ENCODE peak calls at places on chromosomes 4 and X, in eight cellular contexts. One of them, this sample, is unnamed.

GRCh38 chr4:175935016-175935661 is 123.1 kb upstream of the GPM6A start:
- DNase-seq in astrocyte of the spinal cord: no peak
- DNase-seq in activated CD4-positive, alpha-beta T cell treated with anti-CD3 and anti-CD28 coated beads, Interleukin-2, amount 50 U/mL, for 48 hours: no peak
- DNase-seq in ELF-1: peak
- DNase-seq in RKO: no peak
- DNase-seq in caudate nucleus: no peak
- DNase-seq in endothelial cell: no peak
- DNase-seq in GM23338: peak
- DNase-seq in this sample: no peak

GRCh38 chrX:53594354-53594753 is 92.2 kb downstream of the HUWE1 start:
- DNase-seq in RKO: no peak
- DNase-seq in endothelial cell: no peak
- DNase-seq in astrocyte of the spinal cord: peak
- DNase-seq in GM23338: no peak
- DNase-seq in caudate nucleus: no peak
- DNase-seq in activated CD4-positive, alpha-beta T cell treated with anti-CD3 and anti-CD28 coated beads, Interleukin-2, amount 50 U/mL, for 48 hours: no peak
- DNase-seq in ELF-1: no peak
- DNase-seq in this sample: no peak

GRCh38 chr4:174686826-174687225 is 142.2 kb downstream of the GLRA3 start:
- DNase-seq in RKO: no peak
- DNase-seq in endothelial cell: no peak
- DNase-seq in astrocyte of the spinal cord: no peak
- DNase-seq in GM23338: no peak
- DNase-seq in caudate nucleus: no peak
- DNase-seq in ELF-1: no peak
- DNase-seq in activated CD4-positive, alpha-beta T cell treated with anti-CD3 and anti-CD28 coated beads, Interleukin-2, amount 50 U/mL, for 48 hours: no peak
- DNase-seq in this sample: no peak

GRCh38 chrX:2325076-2325784 is 175.5 kb downstream of the DHRSX start:
- DNase-seq in ELF-1: peak
- DNase-seq in RKO: no peak
- DNase-seq in activated CD4-positive, alpha-beta T cell treated with anti-CD3 and anti-CD28 coated beads, Interleukin-2, amount 50 U/mL, for 48 hours: peak
- DNase-seq in caudate nucleus: no peak
- DNase-seq in astrocyte of the spinal cord: peak
- DNase-seq in GM23338: no peak
- DNase-seq in endothelial cell: no peak
- DNase-seq in this sample: peak

GRCh38 chr4:68592673-68593072 is 16.6 kb upstream of the UGT2B17 start:
- DNase-seq in RKO: no peak
- DNase-seq in activated CD4-positive, alpha-beta T cell treated with anti-CD3 and anti-CD28 coated beads, Interleukin-2, amount 50 U/mL, for 48 hours: no peak
- DNase-seq in caudate nucleus: no peak
- DNase-seq in GM23338: no peak
- DNase-seq in endothelial cell: no peak
- DNase-seq in astrocyte of the spinal cord: no peak
- DNase-seq in ELF-1: no peak
- DNase-seq in this sample: no peak

GRCh38 chr4:147480891-147481576 is at the start of gene EDNRA:
- DNase-seq in astrocyte of the spinal cord: peak
- DNase-seq in ELF-1: peak
- DNase-seq in RKO: no peak
- DNase-seq in caudate nucleus: no peak
- DNase-seq in endothelial cell: peak
- DNase-seq in activated CD4-positive, alpha-beta T cell treated with anti-CD3 and anti-CD28 coated beads, Interleukin-2, amount 50 U/mL, for 48 hours: no peak
- DNase-seq in GM23338: peak
- DNase-seq in this sample: peak

GRCh38 chrX:20144491-20144890 is 2.9 kb upstream of the EIF1AX start:
- DNase-seq in endothelial cell: no peak
- DNase-seq in caudate nucleus: no peak
- DNase-seq in activated CD4-positive, alpha-beta T cell treated with anti-CD3 and anti-CD28 coated beads, Interleukin-2, amount 50 U/mL, for 48 hours: no peak
- DNase-seq in ELF-1: no peak
- DNase-seq in GM23338: no peak
- DNase-seq in astrocyte of the spinal cord: peak
- DNase-seq in RKO: peak
- DNase-seq in this sample: no peak

GRCh38 chr4:34309356-34309900 is 1934.9 kb downstream of the ARAP2 start:
- DNase-seq in GM23338: no peak
- DNase-seq in ELF-1: no peak
- DNase-seq in caudate nucleus: no peak
- DNase-seq in endothelial cell: no peak
- DNase-seq in activated CD4-positive, alpha-beta T cell treated with anti-CD3 and anti-CD28 coated beads, Interleukin-2, amount 50 U/mL, for 48 hours: no peak
- DNase-seq in RKO: no peak
- DNase-seq in astrocyte of the spinal cord: no peak
- DNase-seq in this sample: no peak

GRCh38 chr4:79673321-79673720 is 265.3 kb upstream of the GK2 start:
- DNase-seq in RKO: no peak
- DNase-seq in GM23338: no peak
- DNase-seq in endothelial cell: no peak
- DNase-seq in ELF-1: no peak
- DNase-seq in activated CD4-positive, alpha-beta T cell treated with anti-CD3 and anti-CD28 coated beads, Interleukin-2, amount 50 U/mL, for 48 hours: no peak
- DNase-seq in astrocyte of the spinal cord: no peak
- DNase-seq in caudate nucleus: no peak
- DNase-seq in this sample: no peak

GRCh38 chr4:12265554-12265953 is 836.9 kb upstream of the HS3ST1 start:
- DNase-seq in endothelial cell: no peak
- DNase-seq in astrocyte of the spinal cord: no peak
- DNase-seq in activated CD4-positive, alpha-beta T cell treated with anti-CD3 and anti-CD28 coated beads, Interleukin-2, amount 50 U/mL, for 48 hours: no peak
- DNase-seq in GM23338: no peak
- DNase-seq in RKO: no peak
- DNase-seq in ELF-1: no peak
- DNase-seq in caudate nucleus: no peak
- DNase-seq in this sample: no peak

GRCh38 chrX:123884809-123885408 is 25.1 kb downstream of the XIAP start:
- DNase-seq in endothelial cell: peak
- DNase-seq in activated CD4-positive, alpha-beta T cell treated with anti-CD3 and anti-CD28 coated beads, Interleukin-2, amount 50 U/mL, for 48 hours: no peak
- DNase-seq in RKO: peak
- DNase-seq in GM23338: peak
- DNase-seq in astrocyte of the spinal cord: peak
- DNase-seq in caudate nucleus: no peak
- DNase-seq in ELF-1: no peak
- DNase-seq in this sample: peak

GRCh38 chr4:123889376-123889945 is 492.9 kb downstream of the SPRY1 start:
- DNase-seq in astrocyte of the spinal cord: peak
- DNase-seq in ELF-1: no peak
- DNase-seq in RKO: no peak
- DNase-seq in caudate nucleus: no peak
- DNase-seq in endothelial cell: no peak
- DNase-seq in activated CD4-positive, alpha-beta T cell treated with anti-CD3 and anti-CD28 coated beads, Interleukin-2, amount 50 U/mL, for 48 hours: no peak
- DNase-seq in GM23338: no peak
- DNase-seq in this sample: no peak

GRCh38 chr4:133624744-133625143 is 475.6 kb downstream of the PCDH10 start:
- DNase-seq in endothelial cell: no peak
- DNase-seq in astrocyte of the spinal cord: peak
- DNase-seq in GM23338: peak
- DNase-seq in activated CD4-positive, alpha-beta T cell treated with anti-CD3 and anti-CD28 coated beads, Interleukin-2, amount 50 U/mL, for 48 hours: no peak
- DNase-seq in ELF-1: peak
- DNase-seq in RKO: no peak
- DNase-seq in caudate nucleus: no peak
- DNase-seq in this sample: peak

GRCh38 chrX:22110729-22111494 is 78.8 kb downstream of the PHEX start:
- DNase-seq in activated CD4-positive, alpha-beta T cell treated with anti-CD3 and anti-CD28 coated beads, Interleukin-2, amount 50 U/mL, for 48 hours: no peak
- DNase-seq in GM23338: no peak
- DNase-seq in astrocyte of the spinal cord: peak
- DNase-seq in endothelial cell: no peak
- DNase-seq in ELF-1: no peak
- DNase-seq in RKO: no peak
- DNase-seq in caudate nucleus: no peak
- DNase-seq in this sample: no peak

GRCh38 chrX:49247916-49248811 is 12.9 kb downstream of the CCDC22 start:
- DNase-seq in endothelial cell: no peak
- DNase-seq in activated CD4-positive, alpha-beta T cell treated with anti-CD3 and anti-CD28 coated beads, Interleukin-2, amount 50 U/mL, for 48 hours: no peak
- DNase-seq in RKO: no peak
- DNase-seq in GM23338: no peak
- DNase-seq in ELF-1: no peak
- DNase-seq in astrocyte of the spinal cord: no peak
- DNase-seq in caudate nucleus: no peak
- DNase-seq in this sample: no peak

GRCh38 chrX:120769576-120770341 is 105.9 kb downstream of the CT47B1 start:
- DNase-seq in GM23338: peak
- DNase-seq in astrocyte of the spinal cord: peak
- DNase-seq in endothelial cell: no peak
- DNase-seq in ELF-1: peak
- DNase-seq in RKO: peak
- DNase-seq in activated CD4-positive, alpha-beta T cell treated with anti-CD3 and anti-CD28 coated beads, Interleukin-2, amount 50 U/mL, for 48 hours: no peak
- DNase-seq in caudate nucleus: no peak
- DNase-seq in this sample: peak

GRCh38 chrX:120262781-120263719 is 12.4 kb downstream of the ZBTB33 start:
- DNase-seq in astrocyte of the spinal cord: no peak
- DNase-seq in endothelial cell: no peak
- DNase-seq in RKO: no peak
- DNase-seq in caudate nucleus: peak
- DNase-seq in ELF-1: peak
- DNase-seq in activated CD4-positive, alpha-beta T cell treated with anti-CD3 and anti-CD28 coated beads, Interleukin-2, amount 50 U/mL, for 48 hours: no peak
- DNase-seq in GM23338: peak
- DNase-seq in this sample: no peak

GRCh38 chr4:2407991-2408342 is 10.5 kb downstream of the ZFYVE28 start:
- DNase-seq in GM23338: no peak
- DNase-seq in activated CD4-positive, alpha-beta T cell treated with anti-CD3 and anti-CD28 coated beads, Interleukin-2, amount 50 U/mL, for 48 hours: no peak
- DNase-seq in RKO: no peak
- DNase-seq in ELF-1: no peak
- DNase-seq in caudate nucleus: no peak
- DNase-seq in endothelial cell: no peak
- DNase-seq in astrocyte of the spinal cord: no peak
- DNase-seq in this sample: no peak

GRCh38 chrX:110853610-110854009 is 58.0 kb upstream of the CHRDL1 start:
- DNase-seq in RKO: peak
- DNase-seq in activated CD4-positive, alpha-beta T cell treated with anti-CD3 and anti-CD28 coated beads, Interleukin-2, amount 50 U/mL, for 48 hours: no peak
- DNase-seq in ELF-1: peak
- DNase-seq in caudate nucleus: no peak
- DNase-seq in endothelial cell: peak
- DNase-seq in astrocyte of the spinal cord: peak
- DNase-seq in GM23338: peak
- DNase-seq in this sample: peak

GRCh38 chr4:1345905-1346780 is 865 bp upstream of the UVSSA start:
- DNase-seq in astrocyte of the spinal cord: peak
- DNase-seq in ELF-1: peak
- DNase-seq in RKO: peak
- DNase-seq in endothelial cell: peak
- DNase-seq in caudate nucleus: no peak
- DNase-seq in GM23338: peak
- DNase-seq in activated CD4-positive, alpha-beta T cell treated with anti-CD3 and anti-CD28 coated beads, Interleukin-2, amount 50 U/mL, for 48 hours: peak
- DNase-seq in this sample: peak

GRCh38 chr4:103085555-103086196 is 9.1 kb upstream of the SLC9B2 start:
- DNase-seq in astrocyte of the spinal cord: no peak
- DNase-seq in GM23338: no peak
- DNase-seq in ELF-1: no peak
- DNase-seq in caudate nucleus: no peak
- DNase-seq in RKO: no peak
- DNase-seq in endothelial cell: no peak
- DNase-seq in activated CD4-positive, alpha-beta T cell treated with anti-CD3 and anti-CD28 coated beads, Interleukin-2, amount 50 U/mL, for 48 hours: no peak
- DNase-seq in this sample: no peak

GRCh38 chr4:1410491-1411325 is 4.5 kb upstream of the NKX1-1 start:
- DNase-seq in RKO: peak
- DNase-seq in activated CD4-positive, alpha-beta T cell treated with anti-CD3 and anti-CD28 coated beads, Interleukin-2, amount 50 U/mL, for 48 hours: peak
- DNase-seq in caudate nucleus: no peak
- DNase-seq in endothelial cell: peak
- DNase-seq in GM23338: peak
- DNase-seq in astrocyte of the spinal cord: peak
- DNase-seq in ELF-1: peak
- DNase-seq in this sample: peak

GRCh38 chr4:76377481-76377901 is 43.5 kb downstream of the CCDC158 start:
- DNase-seq in ELF-1: no peak
- DNase-seq in GM23338: peak
- DNase-seq in activated CD4-positive, alpha-beta T cell treated with anti-CD3 and anti-CD28 coated beads, Interleukin-2, amount 50 U/mL, for 48 hours: no peak
- DNase-seq in caudate nucleus: no peak
- DNase-seq in astrocyte of the spinal cord: no peak
- DNase-seq in endothelial cell: no peak
- DNase-seq in RKO: no peak
- DNase-seq in this sample: peak

GRCh38 chr4:184680698-184681097 is 31.2 kb downstream of the PRIMPOL start:
- DNase-seq in ELF-1: no peak
- DNase-seq in caudate nucleus: no peak
- DNase-seq in astrocyte of the spinal cord: no peak
- DNase-seq in activated CD4-positive, alpha-beta T cell treated with anti-CD3 and anti-CD28 coated beads, Interleukin-2, amount 50 U/mL, for 48 hours: no peak
- DNase-seq in endothelial cell: no peak
- DNase-seq in GM23338: no peak
- DNase-seq in RKO: no peak
- DNase-seq in this sample: no peak

GRCh38 chr4:66974665-66975064 is 570.6 kb downstream of the CENPC start:
- DNase-seq in endothelial cell: no peak
- DNase-seq in caudate nucleus: no peak
- DNase-seq in activated CD4-positive, alpha-beta T cell treated with anti-CD3 and anti-CD28 coated beads, Interleukin-2, amount 50 U/mL, for 48 hours: no peak
- DNase-seq in ELF-1: no peak
- DNase-seq in astrocyte of the spinal cord: no peak
- DNase-seq in GM23338: no peak
- DNase-seq in RKO: no peak
- DNase-seq in this sample: no peak

GRCh38 chr4:48578132-48578964 is 88.3 kb downstream of the ZAR1 start:
- DNase-seq in RKO: peak
- DNase-seq in endothelial cell: peak
- DNase-seq in astrocyte of the spinal cord: peak
- DNase-seq in GM23338: peak
- DNase-seq in ELF-1: peak
- DNase-seq in caudate nucleus: no peak
- DNase-seq in activated CD4-positive, alpha-beta T cell treated with anti-CD3 and anti-CD28 coated beads, Interleukin-2, amount 50 U/mL, for 48 hours: peak
- DNase-seq in this sample: peak

GRCh38 chr4:123216946-123217345 is 179.6 kb upstream of the SPRY1 start:
- DNase-seq in endothelial cell: no peak
- DNase-seq in caudate nucleus: no peak
- DNase-seq in astrocyte of the spinal cord: no peak
- DNase-seq in activated CD4-positive, alpha-beta T cell treated with anti-CD3 and anti-CD28 coated beads, Interleukin-2, amount 50 U/mL, for 48 hours: no peak
- DNase-seq in ELF-1: no peak
- DNase-seq in RKO: no peak
- DNase-seq in GM23338: no peak
- DNase-seq in this sample: peak

GRCh38 chr4:41644915-41645295 is 103.6 kb downstream of the PHOX2B start:
- DNase-seq in RKO: no peak
- DNase-seq in endothelial cell: no peak
- DNase-seq in astrocyte of the spinal cord: no peak
- DNase-seq in activated CD4-positive, alpha-beta T cell treated with anti-CD3 and anti-CD28 coated beads, Interleukin-2, amount 50 U/mL, for 48 hours: no peak
- DNase-seq in ELF-1: no peak
- DNase-seq in GM23338: no peak
- DNase-seq in caudate nucleus: no peak
- DNase-seq in this sample: no peak

GRCh38 chrX:45323387-45323786 is 122.7 kb upstream of the DIPK2B start:
- DNase-seq in ELF-1: no peak
- DNase-seq in GM23338: no peak
- DNase-seq in astrocyte of the spinal cord: no peak
- DNase-seq in caudate nucleus: no peak
- DNase-seq in endothelial cell: no peak
- DNase-seq in activated CD4-positive, alpha-beta T cell treated with anti-CD3 and anti-CD28 coated beads, Interleukin-2, amount 50 U/mL, for 48 hours: no peak
- DNase-seq in RKO: no peak
- DNase-seq in this sample: no peak

GRCh38 chrX:154355094-154355775 is 19.2 kb downstream of the FLNA start:
- DNase-seq in ELF-1: no peak
- DNase-seq in endothelial cell: no peak
- DNase-seq in RKO: no peak
- DNase-seq in caudate nucleus: no peak
- DNase-seq in astrocyte of the spinal cord: no peak
- DNase-seq in GM23338: no peak
- DNase-seq in activated CD4-positive, alpha-beta T cell treated with anti-CD3 and anti-CD28 coated beads, Interleukin-2, amount 50 U/mL, for 48 hours: no peak
- DNase-seq in this sample: no peak

GRCh38 chrX:139194571-139195280 is 335.8 kb upstream of the F9 start:
- DNase-seq in endothelial cell: peak
- DNase-seq in GM23338: peak
- DNase-seq in astrocyte of the spinal cord: no peak
- DNase-seq in activated CD4-positive, alpha-beta T cell treated with anti-CD3 and anti-CD28 coated beads, Interleukin-2, amount 50 U/mL, for 48 hours: no peak
- DNase-seq in caudate nucleus: no peak
- DNase-seq in RKO: no peak
- DNase-seq in ELF-1: peak
- DNase-seq in this sample: peak

This sample was measured in left kidney.